ENCODE peak calls at places on chromosomes 13 and 19, in four cellular contexts. One of them, this sample, is unnamed. For H3K4me1, the result is how much of the 10 kb centered on the place peaks cover.

GRCh38 chr13:113970810-113971470 is 2.9 kb downstream of the C13orf46 start:
- DNase-seq in uterus: peak
- DNase-seq in suprapubic skin: no peak
- DNase-seq in tibial nerve: no peak
- DNase-seq in this sample: peak

GRCh38 chr13:74264333-74264732 is 130.1 kb upstream of the KLF12 start:
- DNase-seq in uterus: no peak
- DNase-seq in suprapubic skin: no peak
- DNase-seq in tibial nerve: no peak
- DNase-seq in this sample: no peak

GRCh38 chr13:102772042-102772425 is 1.6 kb downstream of the TEX30 start:
- DNase-seq in uterus: no peak
- DNase-seq in suprapubic skin: no peak
- DNase-seq in tibial nerve: no peak
- DNase-seq in this sample: no peak

GRCh38 chr13:39201075-39201630 is 162.9 kb downstream of the NHLRC3 start:
- DNase-seq in uterus: no peak
- DNase-seq in suprapubic skin: no peak
- DNase-seq in tibial nerve: no peak
- DNase-seq in this sample: no peak

GRCh38 chr13:73259061-73259908 is 200.5 kb downstream of the KLF5 start:
- DNase-seq in uterus: peak
- DNase-seq in suprapubic skin: no peak
- DNase-seq in tibial nerve: no peak
- DNase-seq in this sample: no peak

GRCh38 chr19:49441960-49442350 is 628 bp upstream of the SLC17A7 start:
- DNase-seq in uterus: no peak
- DNase-seq in suprapubic skin: no peak
- DNase-seq in tibial nerve: no peak
- DNase-seq in this sample: no peak

GRCh38 chr13:66992183-66992582 is 238.0 kb downstream of the PCDH9 start:
- DNase-seq in uterus: no peak
- DNase-seq in suprapubic skin: no peak
- DNase-seq in tibial nerve: no peak
- DNase-seq in this sample: no peak

GRCh38 chr13:30421093-30422055 is 919 bp upstream of the UBE2L5 start:
- DNase-seq in uterus: peak
- DNase-seq in suprapubic skin: peak
- DNase-seq in tibial nerve: peak
- DNase-seq in this sample: peak

GRCh38 chr19:17370026-17370587 is 7.0 kb downstream of the PLVAP start:
- DNase-seq in uterus: no peak
- DNase-seq in suprapubic skin: no peak
- DNase-seq in tibial nerve: no peak
- DNase-seq in this sample: no peak

GRCh38 chr19:7783991-7784421 is 21.0 kb downstream of the CLEC4M start:
- DNase-seq in uterus: no peak
- DNase-seq in suprapubic skin: no peak
- DNase-seq in tibial nerve: no peak
- DNase-seq in this sample: no peak

GRCh38 chr13:98022210-98022609 is 68.7 kb downstream of the IPO5 start:
- DNase-seq in uterus: no peak
- DNase-seq in suprapubic skin: no peak
- DNase-seq in tibial nerve: no peak
- DNase-seq in this sample: no peak

GRCh38 chr19:50488795-50489194 is 12.1 kb upstream of the GARIN5A start:
- DNase-seq in uterus: no peak
- DNase-seq in suprapubic skin: no peak
- DNase-seq in tibial nerve: no peak
- DNase-seq in this sample: no peak

GRCh38 chr13:49587311-49587847 is 2.0 kb upstream of the RCBTB1 start:
- DNase-seq in uterus: no peak
- DNase-seq in suprapubic skin: no peak
- DNase-seq in tibial nerve: no peak
- DNase-seq in this sample: no peak

GRCh38 chr19:511101-511841 is 4.0 kb downstream of the TPGS1 start:
- DNase-seq in uterus: no peak
- DNase-seq in suprapubic skin: no peak
- DNase-seq in tibial nerve: no peak
- DNase-seq in this sample: no peak

GRCh38 chr19:45464861-45465427 is 2.9 kb upstream of the FOSB start:
- DNase-seq in uterus: no peak
- DNase-seq in suprapubic skin: no peak
- DNase-seq in tibial nerve: no peak
- DNase-seq in this sample: no peak

GRCh38 chr19:47497073-47497766 is 13.2 kb upstream of the KPTN start:
- DNase-seq in uterus: no peak
- DNase-seq in suprapubic skin: no peak
- DNase-seq in tibial nerve: no peak
- DNase-seq in this sample: peak

GRCh38 chr13:99312493-99312883 is 5.3 kb upstream of the GPR183 start:
- DNase-seq in uterus: peak
- DNase-seq in suprapubic skin: peak
- DNase-seq in tibial nerve: peak
- DNase-seq in this sample: no peak

GRCh38 chr13:44873486-44873885 is 115.8 kb downstream of the NUFIP1 start:
- DNase-seq in uterus: no peak
- DNase-seq in suprapubic skin: no peak
- DNase-seq in tibial nerve: no peak
- DNase-seq in this sample: no peak

GRCh38 chr13:61592489-61592888 is 176.8 kb upstream of the PCDH20 start:
- DNase-seq in uterus: no peak
- DNase-seq in suprapubic skin: no peak
- DNase-seq in tibial nerve: no peak
- DNase-seq in this sample: no peak

GRCh38 chr13:46008631-46009030 is 43.9 kb downstream of the ZC3H13 start:
- DNase-seq in uterus: no peak
- DNase-seq in suprapubic skin: no peak
- DNase-seq in tibial nerve: no peak
- DNase-seq in this sample: no peak

GRCh38 chr19:48926909-48927308 is 6.6 kb upstream of the DHDH start:
- DNase-seq in uterus: peak
- DNase-seq in suprapubic skin: no peak
- DNase-seq in tibial nerve: no peak
- DNase-seq in this sample: peak

GRCh38 chr13:35838356-35838755 is 292.8 kb downstream of the DCLK1 start:
- DNase-seq in uterus: no peak
- DNase-seq in suprapubic skin: no peak
- DNase-seq in tibial nerve: no peak
- DNase-seq in this sample: no peak

GRCh38 chr19:13055213-13056051 is 47.2 kb downstream of the LYL1 start:
- DNase-seq in uterus: peak
- DNase-seq in suprapubic skin: peak
- DNase-seq in tibial nerve: peak
- DNase-seq in this sample: no peak

GRCh38 chr13:110344320-110344719 is 37.2 kb downstream of the COL4A2 start:
- DNase-seq in uterus: no peak
- DNase-seq in suprapubic skin: no peak
- DNase-seq in tibial nerve: no peak
- DNase-seq in this sample: no peak

GRCh38 chr13:99228737-99229691 is 28.4 kb downstream of the UBAC2 start:
- DNase-seq in uterus: no peak
- DNase-seq in suprapubic skin: no peak
- DNase-seq in tibial nerve: no peak
- DNase-seq in this sample: no peak

GRCh38 chr19:22935151-22935550 is 67.8 kb downstream of the ZNF728 start:
- DNase-seq in uterus: no peak
- DNase-seq in suprapubic skin: no peak
- DNase-seq in tibial nerve: no peak
- DNase-seq in this sample: no peak

GRCh38 chr19:38683393-38684077 is 36.1 kb downstream of the ACTN4 start:
- DNase-seq in uterus: peak
- DNase-seq in suprapubic skin: no peak
- DNase-seq in tibial nerve: no peak
- DNase-seq in this sample: peak
- H3K4me3 ChIP-seq in uterus: no peak
- H3K4me3 ChIP-seq in suprapubic skin: no peak
- H3K4me3 ChIP-seq in tibial nerve: no peak
- H3K4me3 ChIP-seq in this sample: no peak

GRCh38 chr19:39403331-39404312 is 3.0 kb upstream of the ZFP36 start:
- DNase-seq in uterus: peak
- DNase-seq in suprapubic skin: peak
- DNase-seq in tibial nerve: peak
- DNase-seq in this sample: peak

GRCh38 chr19:39405261-39405912 is 1.3 kb upstream of the ZFP36 start:
- DNase-seq in uterus: peak
- DNase-seq in suprapubic skin: no peak
- DNase-seq in tibial nerve: no peak
- DNase-seq in this sample: no peak

GRCh38 chr19:39400997-39401548 is 5.6 kb upstream of the ZFP36 start:
- DNase-seq in uterus: no peak
- DNase-seq in suprapubic skin: no peak
- DNase-seq in tibial nerve: no peak
- DNase-seq in this sample: no peak

GRCh38 chr19:39401549-39402416 is 4.9 kb upstream of the ZFP36 start:
- DNase-seq in uterus: peak
- DNase-seq in suprapubic skin: no peak
- DNase-seq in tibial nerve: no peak
- DNase-seq in this sample: peak

GRCh38 chr19:39402417-39403297 is 4.0 kb upstream of the ZFP36 start:
- DNase-seq in uterus: peak
- DNase-seq in suprapubic skin: peak
- DNase-seq in tibial nerve: peak
- DNase-seq in this sample: peak
- H3K4me1 ChIP-seq in uterus: under half
- H3K4me1 ChIP-seq in suprapubic skin: half or more
- H3K4me1 ChIP-seq in tibial nerve: half or more
- H3K4me1 ChIP-seq in this sample: under half

GRCh38 chr13:76886005-76886291 is 257 bp downstream of the KCTD12 start:
- DNase-seq in uterus: peak
- DNase-seq in suprapubic skin: no peak
- DNase-seq in tibial nerve: no peak
- DNase-seq in this sample: no peak

GRCh38 chr13:76884571-76885202 is 1.5 kb downstream of the KCTD12 start:
- DNase-seq in uterus: peak
- DNase-seq in suprapubic skin: no peak
- DNase-seq in tibial nerve: no peak
- DNase-seq in this sample: no peak

GRCh38 chr13:76884167-76884566 is 2.0 kb downstream of the KCTD12 start:
- DNase-seq in uterus: peak
- DNase-seq in suprapubic skin: no peak
- DNase-seq in tibial nerve: peak
- DNase-seq in this sample: no peak

GRCh38 chr13:76886292-76887061 is at the start of gene KCTD12:
- DNase-seq in uterus: peak
- DNase-seq in suprapubic skin: peak
- DNase-seq in tibial nerve: peak
- DNase-seq in this sample: peak

DNA sequence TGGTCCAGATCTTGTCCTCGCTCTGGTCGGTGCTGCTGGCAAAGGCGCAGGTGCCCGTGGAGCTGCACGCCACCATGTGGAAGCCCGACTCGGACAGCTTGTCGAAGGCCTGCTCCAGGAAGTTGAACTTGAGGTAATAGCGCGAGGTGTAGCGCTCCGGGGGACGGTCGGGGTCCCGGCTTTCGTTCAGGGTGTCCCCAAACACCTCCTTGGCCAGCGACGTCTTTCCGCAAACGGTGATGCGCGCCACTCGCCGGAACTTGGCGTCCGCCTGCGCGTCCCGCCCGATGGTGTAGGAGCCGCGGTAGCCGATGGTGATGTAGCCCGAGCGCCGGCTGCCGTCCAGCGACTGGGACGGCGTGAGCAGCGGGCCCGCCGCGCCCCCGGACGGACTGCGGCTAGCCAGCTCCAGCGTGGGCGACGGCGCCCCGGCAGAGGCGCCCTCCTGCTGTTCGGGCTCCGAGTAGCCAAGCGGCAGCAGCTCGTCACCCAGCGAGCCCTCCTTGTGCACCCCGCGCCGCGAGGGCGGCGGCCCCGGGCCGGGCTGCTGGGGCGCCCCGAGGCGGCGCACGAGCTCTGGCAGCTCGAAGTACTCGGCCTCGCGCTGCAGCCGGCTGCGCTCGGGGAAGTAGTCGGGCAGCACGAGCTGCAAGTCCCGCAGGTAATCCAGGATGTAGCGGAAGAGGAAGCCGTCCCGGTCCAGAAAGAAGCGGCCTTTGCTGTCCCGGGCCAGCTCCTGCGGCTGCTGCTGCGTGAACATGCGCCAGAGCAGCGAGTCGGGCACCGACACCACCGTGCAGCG is 801 bp downstream of the KCTD12 start:
- DNase-seq in uterus: peak
- DNase-seq in suprapubic skin: peak
- DNase-seq in tibial nerve: peak
- DNase-seq in this sample: peak
- TF ChIP-seq POLR2A in uterus: no peak
- TF ChIP-seq POLR2A in suprapubic skin: no peak
- TF ChIP-seq POLR2A in tibial nerve: no peak
- TF ChIP-seq POLR2A in this sample: no peak

DNA sequence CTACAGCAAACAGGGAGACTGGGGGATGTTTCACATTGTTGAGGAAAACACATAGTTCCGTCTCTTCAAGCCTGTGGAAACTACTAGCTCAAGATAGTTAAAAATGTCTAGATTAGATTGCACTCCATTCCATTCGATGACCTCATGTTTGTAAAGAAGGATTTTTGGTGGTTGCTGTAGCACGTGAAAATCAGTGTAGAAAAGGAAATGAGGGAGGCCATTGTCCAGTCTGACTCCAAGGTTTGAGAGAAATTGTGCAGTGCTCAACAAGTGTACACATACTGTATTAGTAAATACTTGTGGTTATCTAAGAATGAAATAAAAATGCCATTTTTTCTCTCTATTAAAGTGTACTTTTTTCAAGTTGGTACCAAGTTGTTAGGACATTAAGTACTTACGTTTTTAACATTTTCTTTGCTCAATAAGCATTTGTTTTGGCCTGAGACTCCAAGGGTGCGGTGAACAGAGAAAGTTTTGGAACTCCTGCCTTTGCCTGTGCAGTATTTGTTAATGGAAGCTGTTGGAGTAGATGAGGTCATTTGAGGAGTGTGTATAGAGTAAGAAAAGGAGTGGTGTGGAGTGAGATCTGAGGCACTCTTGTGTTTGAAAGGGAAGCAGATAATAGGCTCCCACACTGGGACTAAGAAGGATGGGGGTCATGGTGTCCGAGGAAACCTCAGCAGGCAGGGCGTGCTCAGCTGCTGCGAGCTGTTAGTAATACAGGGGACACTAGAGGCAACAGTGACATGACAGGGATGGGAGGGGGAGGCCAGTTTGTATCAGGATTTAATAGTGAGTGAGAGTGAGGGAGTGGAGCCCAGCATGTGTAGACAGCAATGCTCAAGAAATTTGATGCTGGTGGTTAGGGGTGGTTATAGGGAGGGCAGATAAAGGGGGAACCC is 4.4 kb downstream of the WASF3 start:
- DNase-seq in uterus: no peak
- DNase-seq in suprapubic skin: no peak
- DNase-seq in tibial nerve: no peak
- DNase-seq in this sample: no peak
- H3K4me3 ChIP-seq in uterus: no peak
- H3K4me3 ChIP-seq in suprapubic skin: no peak
- H3K4me3 ChIP-seq in tibial nerve: no peak
- H3K4me3 ChIP-seq in this sample: no peak

This sample was measured in prostate gland.